ENCODE peak calls at places on chromosomes 4 and X, in six cellular contexts. P, L, N, I, T and J are unnamed samples.

GRCh38 chrX:18664947-18665346 is 7.0 kb downstream of the RS1 start:
- DNase-seq in L (no peak), P (peak), I (no peak), T (no peak), N (no peak), J (no peak)

GRCh38 chr4:43846111-43846587 is 602.5 kb downstream of the KCTD8 start:
- DNase-seq in L (no peak), P (no peak), N (no peak), I (no peak), T (no peak), J (no peak)

GRCh38 chrX:111100191-111100590 is 4.2 kb downstream of the PAK3 start:
- DNase-seq in I (peak), L (peak), T (peak), N (peak), P (peak), J (no peak)

GRCh38 chr4:89511776-89512175 is 204.2 kb upstream of the GPRIN3 start:
- DNase-seq in L (no peak), P (peak), N (no peak), T (no peak), I (no peak), J (no peak)

GRCh38 chr4:41507292-41507933 is 30.5 kb upstream of the LIMCH1 start:
- DNase-seq in T (peak), L (peak), I (no peak), P (no peak), N (no peak), J (no peak)

GRCh38 chrX:80432863-80433262 is 12.6 kb downstream of the TENT5D start:
- DNase-seq in T (no peak), L (peak), I (no peak), N (no peak), P (no peak), J (no peak)

GRCh38 chr4:148441624-148441985 is 609 bp downstream of the NR3C2 start:
- DNase-seq in P (no peak), L (peak), I (no peak), N (no peak), T (peak), J (no peak)

GRCh38 chrX:46796574-46797191 is 37.8 kb upstream of the SLC9A7 start:
- DNase-seq in T (peak), P (peak), I (peak), L (peak), N (peak), J (no peak)

DNA sequence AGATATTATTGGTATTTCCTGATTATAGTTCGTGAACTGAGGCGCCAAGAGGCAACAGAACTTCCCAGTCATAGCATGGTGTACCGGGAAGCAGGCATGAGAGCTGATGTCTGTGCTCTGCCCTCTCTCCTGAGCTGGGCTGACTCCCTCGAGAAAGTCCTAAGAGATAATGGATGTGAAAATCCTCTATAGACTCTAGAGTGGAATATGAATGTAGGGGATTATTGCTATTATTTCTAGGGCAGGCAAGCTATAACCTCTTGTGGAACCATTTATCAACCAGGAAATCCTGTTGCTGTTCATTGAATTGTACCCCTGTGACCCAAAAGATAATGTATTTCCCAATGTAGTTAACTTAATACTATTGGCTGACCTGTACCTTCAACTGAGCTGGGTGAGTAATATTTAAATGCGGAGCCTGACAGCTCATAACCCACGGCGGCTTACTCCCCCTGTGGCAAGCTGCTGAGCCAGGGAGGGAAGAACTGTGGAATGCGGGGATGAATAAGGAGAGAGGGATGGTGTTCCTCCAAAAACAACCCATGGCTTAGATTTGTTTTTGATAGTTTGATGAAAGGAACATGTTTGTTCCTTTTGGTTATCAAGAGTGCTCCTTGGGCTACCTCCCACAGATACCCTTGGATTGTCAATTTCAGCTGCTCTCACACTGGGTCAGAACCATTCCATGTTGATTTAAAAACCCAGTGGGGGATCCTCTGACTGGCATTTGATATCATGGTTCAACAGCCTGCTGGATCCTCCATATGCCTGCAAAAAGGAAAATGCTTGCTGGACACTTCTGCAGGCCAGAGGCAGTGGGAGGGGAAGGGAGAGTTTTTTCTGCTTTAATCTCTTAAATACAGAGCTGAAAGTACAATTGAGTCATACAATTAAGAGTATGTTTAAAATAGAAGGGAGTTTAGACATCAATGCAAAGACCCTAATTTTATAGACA is 339.0 kb upstream of the BOD1L1 start:
- DNase-seq in T (peak), N (no peak), P (peak), I (no peak), L (peak), J (no peak)
- H3K9ac ChIP-seq in T (peak), N (no peak), P (no peak), I (no peak), L (no peak), J (no peak)

GRCh38 chr4:185470503-185471195 is 884 bp downstream of the CCDC110 start:
- DNase-seq in P (no peak), N (no peak), L (peak), I (no peak), T (peak), J (no peak)
- H3K9ac ChIP-seq in P (no peak), N (no peak), L (peak), I (peak), T (peak), J (peak)

GRCh38 chr4:17618926-17619325 is 4.5 kb downstream of the MED28 start:
- DNase-seq in T (no peak), P (no peak), N (peak), I (no peak), L (no peak), J (no peak)

GRCh38 chr4:17614416-17615299 is at the start of gene MED28:
- DNase-seq in T (peak), N (peak), I (peak), L (peak), P (peak), J (peak)

GRCh38 chr4:17619416-17620105 is 5.1 kb downstream of the MED28 start:
- DNase-seq in I (no peak), T (peak), P (no peak), N (no peak), L (peak), J (no peak)

GRCh38 chr4:17613761-17614415 is 553 bp upstream of the MED28 start:
- DNase-seq in T (peak), N (peak), L (peak), I (no peak), P (peak), J (no peak)

GRCh38 chr4:17616283-17616682 is 1.8 kb downstream of the MED28 start:
- DNase-seq in T (no peak), I (no peak), L (no peak), P (no peak), N (peak), J (no peak)
- H3K9ac ChIP-seq in T (no peak), I (peak), L (no peak), P (no peak), N (peak), J (no peak)

GRCh38 chr4:123450393-123450792 is 53.8 kb downstream of the SPRY1 start:
- DNase-seq in T (no peak), L (no peak), N (no peak), I (no peak), P (no peak), J (no peak)
- H3K9ac ChIP-seq in T (no peak), L (no peak), N (no peak), I (no peak), P (no peak), J (no peak)